ENCODE peak calls at places on chromosome 14, in four cellular contexts. U, C, T and I are unnamed samples.

GRCh38 chr14:45249847-45250575 is 3.0 kb downstream of the MIS18BP1 start:
- DNase-seq in U (no peak), C (peak), T (no peak), I (peak)

GRCh38 chr14:100278702-100279101 is 27.5 kb downstream of the SLC25A29 start:
- DNase-seq in U (no peak), C (peak), T (no peak), I (no peak)

GRCh38 chr14:94355191-94355794 is 32.2 kb upstream of the SERPINA6 start:
- DNase-seq in U (peak), C (peak), T (no peak), I (no peak)

GRCh38 chr14:81710232-81710845 is 176.7 kb upstream of the SEL1L start:
- DNase-seq in U (no peak), C (peak), T (peak), I (no peak)

GRCh38 chr14:74360163-74360562 is 11.9 kb downstream of the VRTN start:
- DNase-seq in U (no peak), C (no peak), T (no peak), I (no peak)

GRCh38 chr14:73660511-73660910 is 15.7 kb downstream of the DNAL1 start:
- DNase-seq in U (no peak), C (no peak), T (no peak), I (no peak)

GRCh38 chr14:98138666-98139065 is 1133.3 kb downstream of the BCL11B start:
- DNase-seq in U (peak), C (no peak), T (no peak), I (peak)

GRCh38 chr14:61564623-61565091 is 130.7 kb upstream of the HIF1A start:
- DNase-seq in U (no peak), C (peak), T (no peak), I (peak)

GRCh38 chr14:22549981-22550670 is 38.9 kb downstream of the DAD1 start:
- DNase-seq in U (no peak), C (no peak), T (peak), I (peak)

GRCh38 chr14:22296088-22296487 is 292.9 kb downstream of the DAD1 start:
- DNase-seq in U (no peak), C (no peak), T (no peak), I (no peak)

GRCh38 chr14:79584679-79585078 is 626.6 kb downstream of the DIO2 start:
- DNase-seq in U (no peak), C (no peak), T (no peak), I (no peak)

GRCh38 chr14:99347561-99347960 is 75.6 kb upstream of the BCL11B start:
- DNase-seq in U (no peak), C (no peak), T (no peak), I (no peak)

GRCh38 chr14:101177301-101178055 is 274.0 kb upstream of the RTL1 start:
- DNase-seq in U (no peak), C (no peak), T (no peak), I (no peak)

GRCh38 chr14:105087308-105087962 is 22.2 kb upstream of the GPR132 start:
- DNase-seq in U (no peak), C (no peak), T (no peak), I (peak)

GRCh38 chr14:68176687-68177086 is 357.1 kb downstream of the RAD51B start:
- DNase-seq in U (no peak), C (no peak), T (no peak), I (no peak)
- TF ChIP-seq CBFB in U (no peak), C (no peak), T (no peak), I (no peak)

GRCh38 chr14:33847066-33847465 is 103.8 kb downstream of the EGLN3 start:
- DNase-seq in U (no peak), C (no peak), T (no peak), I (no peak)

GRCh38 chr14:33849455-33849801 is 101.4 kb downstream of the EGLN3 start:
- DNase-seq in U (no peak), C (no peak), T (no peak), I (no peak)

GRCh38 chr14:33848009-33848408 is 102.9 kb downstream of the EGLN3 start:
- DNase-seq in U (no peak), C (no peak), T (no peak), I (no peak)

GRCh38 chr14:33850826-33851225 is 100.0 kb downstream of the EGLN3 start:
- DNase-seq in U (no peak), C (no peak), T (no peak), I (no peak)

DNA sequence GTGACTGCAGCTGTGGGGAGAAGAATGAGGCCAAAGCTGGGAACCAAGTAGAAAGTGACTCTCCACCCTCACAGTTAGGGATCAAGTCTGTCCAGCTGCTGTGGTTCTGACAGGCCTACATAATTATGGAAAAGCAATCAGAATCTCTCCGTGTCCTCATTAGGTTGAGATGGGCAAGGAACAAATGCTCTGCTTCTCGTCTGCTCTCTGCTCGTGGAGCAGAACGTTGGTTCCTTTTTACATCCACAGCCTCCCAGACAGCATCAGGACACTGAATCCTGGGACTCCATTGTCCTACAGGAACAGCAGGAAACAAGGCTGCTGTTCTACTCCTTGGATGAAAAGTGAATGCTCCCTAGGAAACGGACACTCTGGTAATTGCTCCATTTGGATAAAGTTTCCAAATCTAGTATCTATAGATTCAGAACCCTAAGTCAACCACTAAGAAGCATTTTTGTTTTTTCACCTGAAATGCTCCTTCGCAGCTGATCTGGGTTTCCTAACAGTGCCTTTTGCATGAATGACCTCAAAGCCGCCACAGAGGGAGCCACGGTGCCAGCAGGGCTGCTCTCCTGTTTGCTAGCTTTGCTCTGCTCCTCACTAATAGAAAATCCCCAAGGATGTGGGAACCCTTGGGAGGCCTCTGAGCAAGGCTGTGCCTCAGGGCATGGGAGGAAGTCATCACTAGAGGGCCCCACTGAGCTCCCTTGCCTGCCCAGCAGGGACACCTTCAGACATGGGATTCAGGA is 102.0 kb downstream of the EGLN3 start:
- DNase-seq in U (peak), C (peak), T (no peak), I (peak)
- TF ChIP-seq CBFB in U (no peak), C (no peak), T (no peak), I (no peak)

DNA sequence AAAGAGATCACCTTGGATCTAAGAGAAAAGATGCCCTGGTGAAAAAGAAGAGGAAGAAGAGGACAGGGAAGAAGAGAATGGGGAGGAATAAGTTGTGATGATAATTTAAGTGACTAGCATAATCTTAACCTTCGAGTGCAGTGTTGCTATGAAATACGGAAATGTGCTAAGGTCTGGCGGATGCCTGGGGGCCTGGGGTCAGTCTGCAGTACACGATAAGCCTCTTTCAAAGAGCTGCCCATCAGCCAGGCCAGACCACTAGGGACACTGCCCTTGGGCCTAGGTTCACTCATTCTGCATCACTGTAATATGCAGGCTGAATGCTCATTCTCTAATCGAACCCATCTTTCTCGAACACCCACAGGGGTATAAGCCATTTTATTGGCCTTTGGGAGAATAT is 83.4 kb downstream of the PLEKHG3 start:
- DNase-seq in U (no peak), C (no peak), T (no peak), I (no peak)
- TF ChIP-seq CBFB in U (no peak), C (no peak), T (no peak), I (no peak)

GRCh38 chr14:88604213-88604612 is 41.4 kb downstream of the ZC3H14 start:
- DNase-seq in U (no peak), C (no peak), T (no peak), I (no peak)
- TF ChIP-seq CBFB in U (no peak), C (no peak), T (no peak), I (no peak)

GRCh38 chr14:93116676-93117200 is 1.0 kb upstream of the ITPK1 start:
- DNase-seq in U (no peak), C (no peak), T (no peak), I (no peak)
- TF ChIP-seq CBFB in U (no peak), C (no peak), T (no peak), I (no peak)

GRCh38 chr14:55097894-55098560 is 31.0 kb upstream of the LGALS3 start:
- DNase-seq in U (no peak), C (no peak), T (peak), I (no peak)
- TF ChIP-seq CBFB in U (no peak), C (no peak), T (peak), I (no peak)

GRCh38 chr14:55805250-55805649 is 225.2 kb downstream of the KTN1 start:
- DNase-seq in U (no peak), C (no peak), T (no peak), I (no peak)
- TF ChIP-seq CBFB in U (no peak), C (no peak), T (no peak), I (no peak)

DNA sequence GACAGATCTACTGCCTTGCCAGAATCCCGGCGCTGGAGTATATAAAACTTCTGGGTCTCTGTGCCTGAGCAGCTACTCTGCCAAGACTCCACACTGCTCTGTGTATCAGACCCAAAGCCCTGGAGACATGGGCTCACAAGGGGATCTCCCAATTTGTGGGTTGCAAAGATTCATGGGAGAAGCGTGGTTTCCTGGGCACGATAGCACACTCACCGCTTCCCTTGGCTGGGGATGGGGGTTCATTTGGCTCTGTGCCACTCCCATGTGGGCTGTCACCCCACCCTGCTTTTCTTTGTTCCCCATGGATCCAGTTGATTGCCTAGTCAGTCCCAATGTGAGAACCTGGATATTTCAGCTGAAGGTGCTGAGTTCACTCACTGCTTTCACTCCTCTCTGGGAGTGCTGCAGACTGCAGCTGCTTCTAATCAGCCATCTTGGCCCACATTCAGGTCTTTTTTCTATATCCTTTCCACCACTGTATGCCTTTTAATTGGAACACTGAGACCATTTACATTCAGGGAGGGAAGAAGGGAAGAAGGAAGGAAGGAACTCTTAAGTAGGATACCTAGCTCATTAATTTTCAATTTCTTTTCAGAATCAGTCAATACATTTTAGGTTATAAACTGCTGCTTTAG is 39.9 kb upstream of the PCNX4 start:
- DNase-seq in U (no peak), C (no peak), T (no peak), I (no peak)
- TF ChIP-seq CBFB in U (no peak), C (no peak), T (no peak), I (no peak)

GRCh38 chr14:55502746-55503284 is 62.4 kb upstream of the TBPL2 start:
- DNase-seq in U (no peak), C (no peak), T (no peak), I (no peak)

GRCh38 chr14:55500219-55500701 is 59.8 kb upstream of the TBPL2 start:
- DNase-seq in U (peak), C (peak), T (no peak), I (no peak)

GRCh38 chr14:55508676-55509075 is 68.3 kb upstream of the TBPL2 start:
- DNase-seq in U (no peak), C (no peak), T (no peak), I (no peak)

GRCh38 chr14:55500708-55501107 is 60.3 kb upstream of the TBPL2 start:
- DNase-seq in U (no peak), C (no peak), T (no peak), I (no peak)

DNA sequence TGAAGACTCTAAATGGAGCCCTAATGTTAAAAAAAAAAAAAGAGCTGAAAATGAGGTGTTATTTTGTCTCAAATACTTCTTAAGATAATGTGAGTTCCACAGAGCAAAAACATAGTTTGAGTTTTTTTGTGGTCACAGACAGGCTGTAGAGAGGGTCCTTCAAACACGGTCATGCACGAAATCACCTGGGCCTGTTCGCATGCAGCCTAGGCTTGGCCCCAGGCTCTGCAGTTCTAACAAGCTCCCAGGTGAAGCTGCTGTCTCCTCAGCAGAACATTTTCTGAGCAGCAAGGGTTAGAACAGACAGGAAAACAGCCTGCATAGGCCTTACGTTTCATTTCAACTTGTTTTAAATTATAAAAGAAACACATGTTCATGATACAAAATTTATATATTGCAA is 65.4 kb upstream of the TBPL2 start:
- DNase-seq in U (no peak), C (no peak), T (no peak), I (no peak)
- TF ChIP-seq CBFB in U (no peak), C (no peak), T (no peak), I (no peak)

GRCh38 chr14:69153848-69154208 is 909 bp upstream of the DCAF5 start:
- DNase-seq in U (no peak), C (peak), T (no peak), I (no peak)

GRCh38 chr14:69152944-69153847 is at the start of gene DCAF5:
- DNase-seq in U (peak), C (peak), T (peak), I (peak)

GRCh38 chr14:69154779-69155178 is 1.9 kb upstream of the DCAF5 start:
- DNase-seq in U (no peak), C (peak), T (no peak), I (no peak)

GRCh38 chr14:69151458-69152180 is 1.3 kb downstream of the DCAF5 start:
- DNase-seq in U (peak), C (peak), T (no peak), I (peak)

GRCh38 chr14:69152181-69152943 is 557 bp downstream of the DCAF5 start:
- DNase-seq in U (peak), C (peak), T (no peak), I (peak)
- TF ChIP-seq CBFB in U (no peak), C (no peak), T (no peak), I (no peak)